ENCODE peak calls at places on chromosome 19, in six cellular contexts. One of them, this sample, is unnamed.

GRCh38 chr19:18349524-18350128 is 9.2 kb downstream of the PGPEP1 start:
- DNase-seq in uterus: peak; percentile 53
- DNase-seq in ovary: peak; percentile 78
- DNase-seq in body of pancreas: peak; percentile 69
- DNase-seq in K562: peak; percentile 63
- DNase-seq in vagina: no peak
- DNase-seq in this sample: peak; percentile 44

GRCh38 chr19:55109527-55110291 is 7.7 kb downstream of the PPP1R12C start:
- DNase-seq in ovary: no peak
- DNase-seq in vagina: no peak
- DNase-seq in body of pancreas: no peak
- DNase-seq in K562: peak; percentile 12
- DNase-seq in uterus: no peak
- DNase-seq in this sample: no peak

GRCh38 chr19:40701758-40702157 is 11.3 kb upstream of the NUMBL start:
- DNase-seq in K562: no peak
- DNase-seq in uterus: no peak
- DNase-seq in vagina: no peak
- DNase-seq in ovary: no peak
- DNase-seq in body of pancreas: no peak
- DNase-seq in this sample: no peak

GRCh38 chr19:32363632-32364031 is 18.2 kb downstream of the ZNF507 start:
- DNase-seq in ovary: no peak
- DNase-seq in body of pancreas: no peak
- DNase-seq in vagina: no peak
- DNase-seq in K562: no peak
- DNase-seq in uterus: no peak
- DNase-seq in this sample: no peak

GRCh38 chr19:6088677-6089063 is 21.6 kb downstream of the RFX2 start:
- DNase-seq in ovary: no peak
- DNase-seq in K562: no peak
- DNase-seq in vagina: no peak
- DNase-seq in body of pancreas: no peak
- DNase-seq in uterus: no peak
- DNase-seq in this sample: no peak

GRCh38 chr19:3275583-3276340 is 51.3 kb downstream of the CELF5 start:
- DNase-seq in vagina: no peak
- DNase-seq in body of pancreas: peak; percentile 80
- DNase-seq in ovary: peak; percentile 63
- DNase-seq in uterus: peak; percentile 42
- DNase-seq in K562: peak; percentile 100
- DNase-seq in this sample: peak; percentile 88

GRCh38 chr19:8397746-8398721 is 7.9 kb downstream of the RAB11B start:
- DNase-seq in vagina: no peak
- DNase-seq in ovary: no peak
- DNase-seq in K562: no peak
- DNase-seq in uterus: no peak
- DNase-seq in body of pancreas: no peak
- DNase-seq in this sample: peak; percentile 36

GRCh38 chr19:44847144-44848035 is 1.3 kb downstream of the NECTIN2 start:
- DNase-seq in uterus: peak; percentile 77
- DNase-seq in K562: peak; percentile 67
- DNase-seq in body of pancreas: peak; percentile 86
- DNase-seq in ovary: peak; percentile 86
- DNase-seq in vagina: no peak
- DNase-seq in this sample: peak; percentile 89

GRCh38 chr19:18379803-18380747 is 5.9 kb upstream of the GDF15 start:
- DNase-seq in K562: peak; percentile 48
- DNase-seq in vagina: no peak
- DNase-seq in body of pancreas: peak; percentile 98
- DNase-seq in ovary: peak; percentile 92
- DNase-seq in uterus: peak; percentile 99
- DNase-seq in this sample: peak; percentile 90

GRCh38 chr19:50705422-50706019 is 14.1 kb downstream of the SHANK1 start:
- DNase-seq in vagina: no peak
- DNase-seq in uterus: no peak
- DNase-seq in ovary: no peak
- DNase-seq in body of pancreas: no peak
- DNase-seq in K562: peak; percentile 83
- DNase-seq in this sample: no peak

GRCh38 chr19:3099347-3100145 is 5.4 kb downstream of the GNA11 start:
- DNase-seq in uterus: no peak
- DNase-seq in vagina: no peak
- DNase-seq in K562: no peak
- DNase-seq in ovary: no peak
- DNase-seq in body of pancreas: no peak
- DNase-seq in this sample: no peak

GRCh38 chr19:2248136-2249009 is 750 bp upstream of the AMH start:
- DNase-seq in vagina: no peak
- DNase-seq in body of pancreas: no peak
- DNase-seq in uterus: no peak
- DNase-seq in ovary: no peak
- DNase-seq in K562: no peak
- DNase-seq in this sample: no peak

GRCh38 chr19:1038995-1039645 is 787 bp upstream of the ABCA7 start:
- DNase-seq in vagina: no peak
- DNase-seq in body of pancreas: no peak
- DNase-seq in uterus: no peak
- DNase-seq in ovary: no peak
- DNase-seq in K562: no peak
- DNase-seq in this sample: no peak

DNA sequence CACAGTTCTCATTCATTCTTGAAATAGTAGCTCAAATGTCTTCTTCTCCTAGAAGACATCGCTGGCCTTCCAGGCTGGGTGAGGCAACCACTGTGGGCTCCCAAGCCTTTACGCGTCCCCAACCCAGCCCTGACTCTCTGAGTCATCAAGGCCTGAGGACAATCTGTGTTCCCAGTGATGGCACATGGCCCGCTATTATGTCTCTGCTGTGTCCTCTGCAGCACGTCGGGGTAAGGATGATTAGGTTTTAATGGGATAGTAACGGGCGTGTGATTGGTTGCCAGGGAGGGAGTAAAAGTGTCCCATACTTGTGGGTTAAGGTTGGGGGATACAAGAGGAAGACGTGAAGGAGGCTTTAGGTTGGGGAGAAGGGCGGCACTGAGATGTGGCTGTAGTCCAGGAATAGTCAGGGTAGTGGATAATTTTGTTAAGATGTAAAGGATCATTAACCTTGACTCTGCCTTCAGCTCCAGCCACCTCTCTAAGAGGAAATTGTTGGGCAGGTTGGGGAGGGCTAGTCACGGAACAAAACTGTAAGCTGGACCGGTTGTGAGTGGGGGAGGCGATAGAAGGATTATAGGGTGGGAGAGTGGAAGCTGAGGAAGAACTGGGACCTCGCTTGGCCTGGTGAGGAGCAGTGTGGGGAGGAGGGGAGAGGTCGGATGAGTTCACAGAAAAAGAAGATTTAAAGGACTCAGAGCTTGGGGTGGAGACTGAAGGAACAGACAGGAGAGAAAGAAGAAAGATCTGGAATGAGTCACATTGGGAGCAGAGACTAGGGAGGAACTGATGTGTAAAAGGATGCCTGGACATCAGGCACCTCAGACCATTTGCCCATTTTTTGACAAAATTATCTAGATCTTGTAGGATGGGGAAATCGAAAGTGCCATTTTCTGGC is 27.9 kb upstream of the IGFL1 start:
- DNase-seq in uterus: no peak
- DNase-seq in ovary: no peak
- DNase-seq in K562: no peak
- DNase-seq in vagina: no peak
- DNase-seq in body of pancreas: no peak
- DNase-seq in this sample: no peak
- TF ChIP-seq POLR2A in uterus: no peak
- TF ChIP-seq POLR2A in ovary: no peak
- TF ChIP-seq POLR2A in K562: no peak
- TF ChIP-seq POLR2A in vagina: no peak
- TF ChIP-seq POLR2A in body of pancreas: no peak
- TF ChIP-seq POLR2A in this sample: no peak

GRCh38 chr19:5078666-5079409 is 109.9 kb downstream of the KDM4B start:
- DNase-seq in uterus: no peak
- DNase-seq in ovary: no peak
- DNase-seq in body of pancreas: no peak
- DNase-seq in vagina: no peak
- DNase-seq in K562: no peak
- DNase-seq in this sample: no peak

GRCh38 chr19:5079410-5079774 is 110.5 kb downstream of the KDM4B start:
- DNase-seq in ovary: no peak
- DNase-seq in body of pancreas: no peak
- DNase-seq in uterus: no peak
- DNase-seq in vagina: no peak
- DNase-seq in K562: no peak
- DNase-seq in this sample: no peak

GRCh38 chr19:5081441-5082161 is 112.7 kb downstream of the KDM4B start:
- DNase-seq in K562: no peak
- DNase-seq in uterus: no peak
- DNase-seq in body of pancreas: no peak
- DNase-seq in vagina: no peak
- DNase-seq in ovary: no peak
- DNase-seq in this sample: no peak

GRCh38 chr19:5080809-5081208 is 111.9 kb downstream of the KDM4B start:
- DNase-seq in uterus: no peak
- DNase-seq in ovary: no peak
- DNase-seq in body of pancreas: no peak
- DNase-seq in K562: no peak
- DNase-seq in vagina: no peak
- DNase-seq in this sample: no peak

DNA sequence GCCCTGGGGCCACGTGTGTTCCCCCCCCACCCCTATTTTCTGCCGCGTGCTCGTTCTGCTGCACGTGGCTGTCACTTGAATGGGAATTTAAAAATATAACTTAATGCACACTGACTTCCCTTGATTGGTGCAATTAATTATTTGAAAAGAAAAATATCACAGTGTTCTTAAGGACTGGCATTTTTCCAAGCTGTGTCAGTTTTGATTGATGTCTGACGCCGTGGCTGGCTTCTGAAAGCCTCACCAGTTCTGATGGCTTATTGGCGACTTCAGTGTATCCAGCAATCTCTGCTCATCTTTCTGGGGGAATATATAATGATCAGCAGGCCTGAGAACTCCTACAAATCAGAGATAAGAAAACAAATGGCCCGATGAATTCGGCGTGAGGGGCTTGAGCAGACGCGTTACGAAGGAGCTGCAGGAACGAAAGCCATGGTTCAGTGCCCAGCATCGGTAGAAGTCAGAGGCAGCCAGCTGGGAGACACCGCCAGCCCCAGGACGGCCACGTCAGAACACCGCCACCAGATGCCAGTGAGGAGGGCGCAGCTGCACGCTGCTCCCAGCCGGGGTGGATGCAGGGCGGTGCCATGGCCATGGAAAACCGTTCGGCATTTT is 111.2 kb downstream of the KDM4B start:
- DNase-seq in uterus: no peak
- DNase-seq in ovary: no peak
- DNase-seq in body of pancreas: peak; percentile 40
- DNase-seq in vagina: no peak
- DNase-seq in K562: no peak
- DNase-seq in this sample: no peak
- TF ChIP-seq CTCF in uterus: no peak
- TF ChIP-seq CTCF in ovary: no peak
- TF ChIP-seq CTCF in body of pancreas: no peak
- TF ChIP-seq CTCF in vagina: no peak
- TF ChIP-seq CTCF in K562: no peak
- TF ChIP-seq CTCF in this sample: no peak

DNA sequence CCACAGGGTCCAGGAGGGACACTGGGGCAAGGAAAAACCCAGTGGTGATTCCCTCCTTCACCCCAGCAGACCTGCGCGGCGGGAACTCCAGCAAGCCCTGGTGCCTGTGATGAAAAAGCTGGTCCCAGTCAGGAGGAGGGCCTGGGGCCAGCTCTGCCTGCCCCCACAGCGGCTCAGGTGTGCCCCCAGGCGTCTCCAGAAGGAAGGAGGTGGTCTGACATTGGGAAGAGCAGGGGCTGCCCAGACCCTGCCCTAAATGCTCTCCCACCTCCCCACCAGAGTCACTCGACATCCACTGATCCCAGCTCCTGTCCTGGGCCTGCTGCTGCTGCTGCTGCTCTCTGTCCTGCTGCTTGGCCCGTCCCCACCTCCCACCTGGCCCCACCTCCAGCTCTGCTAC is 6.2 kb downstream of the PTH2 start:
- DNase-seq in body of pancreas: no peak
- DNase-seq in uterus: no peak
- DNase-seq in K562: no peak
- DNase-seq in vagina: no peak
- DNase-seq in ovary: no peak
- DNase-seq in this sample: no peak
- TF ChIP-seq POLR2A in body of pancreas: no peak
- TF ChIP-seq POLR2A in uterus: no peak
- TF ChIP-seq POLR2A in K562: no peak
- TF ChIP-seq POLR2A in vagina: no peak
- TF ChIP-seq POLR2A in ovary: no peak
- TF ChIP-seq POLR2A in this sample: no peak

GRCh38 chr19:10567696-10568443 is 909 bp downstream of the CDKN2D start:
- DNase-seq in body of pancreas: no peak
- DNase-seq in K562: no peak
- DNase-seq in uterus: no peak
- DNase-seq in vagina: no peak
- DNase-seq in ovary: no peak
- DNase-seq in this sample: no peak

GRCh38 chr19:10568444-10568825 is 344 bp downstream of the CDKN2D start:
- DNase-seq in K562: no peak
- DNase-seq in vagina: no peak
- DNase-seq in ovary: no peak
- DNase-seq in uterus: no peak
- DNase-seq in body of pancreas: peak; percentile 50
- DNase-seq in this sample: peak; percentile 73

GRCh38 chr19:10566658-10567410 is 1.0 kb upstream of the KRI1 start:
- DNase-seq in vagina: no peak
- DNase-seq in uterus: no peak
- DNase-seq in K562: no peak
- DNase-seq in ovary: peak; percentile 62
- DNase-seq in body of pancreas: peak; percentile 28
- DNase-seq in this sample: no peak

GRCh38 chr19:10566408-10566657 is 523 bp upstream of the KRI1 start:
- DNase-seq in ovary: no peak
- DNase-seq in uterus: no peak
- DNase-seq in vagina: no peak
- DNase-seq in K562: no peak
- DNase-seq in body of pancreas: no peak
- DNase-seq in this sample: no peak

DNA sequence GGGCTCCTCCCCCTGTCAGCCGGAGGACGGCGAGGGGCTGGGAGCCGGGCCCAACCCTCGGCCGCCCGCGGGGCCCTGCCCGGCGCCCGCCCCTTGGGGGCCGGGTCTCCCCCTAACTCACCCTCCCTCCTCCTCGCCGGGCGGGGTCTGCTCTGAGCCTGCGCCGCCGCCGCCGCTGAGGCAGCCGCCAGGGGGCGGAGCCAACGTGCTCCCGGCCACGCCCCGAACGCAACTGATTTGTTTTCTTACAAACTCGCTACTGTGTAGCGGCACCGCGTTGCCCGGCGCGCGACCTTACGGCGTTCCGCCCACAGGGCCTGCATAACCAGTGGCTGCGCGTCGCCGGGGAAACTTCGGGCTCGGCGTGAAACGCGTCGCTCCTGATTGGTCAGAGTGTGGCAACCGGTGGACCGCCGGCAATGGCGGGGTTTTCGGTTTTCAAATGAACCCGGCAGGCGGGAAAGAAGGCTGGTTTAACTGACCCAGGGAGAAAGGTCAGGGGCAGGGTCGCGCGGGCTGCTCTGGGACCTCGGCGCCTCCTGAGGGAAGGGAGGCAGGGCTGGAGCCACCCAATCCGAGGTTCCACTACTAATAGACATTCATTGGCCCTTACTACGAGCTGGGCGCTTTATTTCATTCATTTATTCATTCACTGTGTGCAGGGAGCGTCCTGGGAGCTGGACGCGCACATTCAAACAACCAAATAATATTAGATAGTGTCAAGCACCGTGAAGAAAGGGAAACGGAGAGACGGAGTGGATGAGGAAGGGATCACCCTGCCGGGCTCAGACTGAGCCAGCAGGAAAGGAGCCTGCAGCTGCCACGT is at the start of gene CDKN2D:
- DNase-seq in body of pancreas: peak; percentile 100
- DNase-seq in ovary: peak; percentile 100
- DNase-seq in uterus: peak; percentile 99
- DNase-seq in K562: peak; percentile 91
- DNase-seq in vagina: no peak
- DNase-seq in this sample: peak; percentile 100
- TF ChIP-seq CTCF in body of pancreas: peak; percentile 40
- TF ChIP-seq CTCF in ovary: peak; percentile 72
- TF ChIP-seq CTCF in uterus: peak; percentile 66
- TF ChIP-seq CTCF in K562: no peak
- TF ChIP-seq CTCF in vagina: peak; percentile 46
- TF ChIP-seq CTCF in this sample: peak; percentile 81